ENCODE peak calls at places on chromosomes 7 and 10, in seven cellular contexts. One of them, this sample, is unnamed.

GRCh38 chr7:23332881-23333612 is 33.9 kb downstream of the MALSU1 start:
- DNase-seq in progenitor cell of endocrine pancreas: no peak
- DNase-seq in left lung: no peak
- DNase-seq in nephron progenitor cell: no peak
- DNase-seq in PC-9: peak
- DNase-seq in HL-60: no peak
- DNase-seq in cardiac muscle cell: peak
- DNase-seq in this sample: no peak

GRCh38 chr7:14424675-14425074 is 435.2 kb upstream of the ETV1 start:
- DNase-seq in progenitor cell of endocrine pancreas: no peak
- DNase-seq in left lung: no peak
- DNase-seq in nephron progenitor cell: no peak
- DNase-seq in PC-9: no peak
- DNase-seq in HL-60: no peak
- DNase-seq in cardiac muscle cell: no peak
- DNase-seq in this sample: no peak

GRCh38 chr7:121530251-121531174 is 134.4 kb upstream of the FAM3C start:
- DNase-seq in progenitor cell of endocrine pancreas: no peak
- DNase-seq in left lung: no peak
- DNase-seq in nephron progenitor cell: no peak
- DNase-seq in PC-9: peak
- DNase-seq in HL-60: no peak
- DNase-seq in cardiac muscle cell: peak
- DNase-seq in this sample: peak

GRCh38 chr10:63376560-63377304 is 89.0 kb downstream of the JMJD1C start:
- DNase-seq in progenitor cell of endocrine pancreas: no peak
- DNase-seq in left lung: no peak
- DNase-seq in nephron progenitor cell: no peak
- DNase-seq in PC-9: no peak
- DNase-seq in HL-60: no peak
- DNase-seq in cardiac muscle cell: peak
- DNase-seq in this sample: no peak

GRCh38 chr7:157409149-157409752 is 72.4 kb downstream of the DNAJB6 start:
- DNase-seq in progenitor cell of endocrine pancreas: no peak
- DNase-seq in left lung: peak
- DNase-seq in nephron progenitor cell: no peak
- DNase-seq in PC-9: no peak
- DNase-seq in HL-60: no peak
- DNase-seq in cardiac muscle cell: peak
- DNase-seq in this sample: no peak

GRCh38 chr10:52027055-52027454 is 287.0 kb upstream of the DKK1 start:
- DNase-seq in progenitor cell of endocrine pancreas: no peak
- DNase-seq in left lung: no peak
- DNase-seq in nephron progenitor cell: no peak
- DNase-seq in PC-9: no peak
- DNase-seq in HL-60: no peak
- DNase-seq in cardiac muscle cell: peak
- DNase-seq in this sample: no peak

GRCh38 chr7:158572000-158572828 is 15.4 kb downstream of the PTPRN2 start:
- DNase-seq in progenitor cell of endocrine pancreas: no peak
- DNase-seq in left lung: no peak
- DNase-seq in nephron progenitor cell: no peak
- DNase-seq in PC-9: no peak
- DNase-seq in HL-60: peak
- DNase-seq in cardiac muscle cell: no peak
- DNase-seq in this sample: no peak

GRCh38 chr7:13903997-13904396 is 85.5 kb downstream of the ETV1 start:
- DNase-seq in progenitor cell of endocrine pancreas: no peak
- DNase-seq in left lung: no peak
- DNase-seq in nephron progenitor cell: no peak
- DNase-seq in PC-9: no peak
- DNase-seq in HL-60: peak
- DNase-seq in cardiac muscle cell: peak
- DNase-seq in this sample: peak

GRCh38 chr7:132116369-132116768 is 459.9 kb downstream of the PLXNA4 start:
- DNase-seq in progenitor cell of endocrine pancreas: no peak
- DNase-seq in left lung: no peak
- DNase-seq in nephron progenitor cell: no peak
- DNase-seq in PC-9: peak
- DNase-seq in HL-60: no peak
- DNase-seq in cardiac muscle cell: no peak
- DNase-seq in this sample: no peak

GRCh38 chr10:121394586-121394985 is 203.7 kb downstream of the FGFR2 start:
- DNase-seq in progenitor cell of endocrine pancreas: no peak
- DNase-seq in left lung: no peak
- DNase-seq in nephron progenitor cell: no peak
- DNase-seq in PC-9: no peak
- DNase-seq in HL-60: no peak
- DNase-seq in cardiac muscle cell: no peak
- DNase-seq in this sample: no peak

GRCh38 chr10:121393522-121393921 is 204.7 kb downstream of the FGFR2 start:
- DNase-seq in progenitor cell of endocrine pancreas: no peak
- DNase-seq in left lung: no peak
- DNase-seq in nephron progenitor cell: no peak
- DNase-seq in PC-9: no peak
- DNase-seq in HL-60: no peak
- DNase-seq in cardiac muscle cell: no peak
- DNase-seq in this sample: no peak

DNA sequence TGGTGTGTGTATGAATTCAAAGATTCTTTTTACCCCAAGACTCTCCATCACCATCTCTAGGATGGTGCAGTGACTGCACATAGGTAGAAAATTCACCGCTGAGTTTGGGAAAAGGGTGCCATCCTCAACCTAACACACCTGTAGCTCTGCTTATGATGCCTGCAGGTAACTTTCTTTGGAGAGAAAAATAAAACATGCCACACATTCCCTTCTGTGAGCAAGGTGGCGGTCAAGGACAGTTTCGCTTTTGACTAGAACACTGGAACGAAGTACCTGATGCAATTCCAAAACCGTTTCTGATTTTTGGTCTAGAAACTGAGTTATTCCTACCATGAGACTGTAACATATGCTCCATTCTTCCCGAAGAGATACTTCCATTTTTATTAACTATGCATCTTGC is 205.6 kb downstream of the FGFR2 start:
- DNase-seq in progenitor cell of endocrine pancreas: no peak
- DNase-seq in left lung: no peak
- DNase-seq in nephron progenitor cell: no peak
- DNase-seq in PC-9: no peak
- DNase-seq in HL-60: no peak
- DNase-seq in cardiac muscle cell: no peak
- DNase-seq in this sample: no peak
- TF ChIP-seq CTCF in progenitor cell of endocrine pancreas: no peak
- TF ChIP-seq CTCF in left lung: no peak
- TF ChIP-seq CTCF in nephron progenitor cell: no peak
- TF ChIP-seq CTCF in PC-9: no peak
- TF ChIP-seq CTCF in HL-60: no peak
- TF ChIP-seq CTCF in cardiac muscle cell: no peak
- TF ChIP-seq CTCF in this sample: no peak

GRCh38 chr7:38291117-38291647 is 17.7 kb upstream of the TARP start:
- DNase-seq in progenitor cell of endocrine pancreas: no peak
- DNase-seq in left lung: no peak
- DNase-seq in nephron progenitor cell: no peak
- DNase-seq in PC-9: no peak
- DNase-seq in HL-60: no peak
- DNase-seq in cardiac muscle cell: no peak
- DNase-seq in this sample: no peak
- TF ChIP-seq CTCF in progenitor cell of endocrine pancreas: no peak
- TF ChIP-seq CTCF in left lung: no peak
- TF ChIP-seq CTCF in nephron progenitor cell: no peak
- TF ChIP-seq CTCF in PC-9: no peak
- TF ChIP-seq CTCF in HL-60: peak
- TF ChIP-seq CTCF in cardiac muscle cell: no peak
- TF ChIP-seq CTCF in this sample: no peak

GRCh38 chr10:43667317-43667731 is 18.6 kb upstream of the ZNF32 start:
- DNase-seq in progenitor cell of endocrine pancreas: peak
- DNase-seq in left lung: no peak
- DNase-seq in nephron progenitor cell: no peak
- DNase-seq in PC-9: no peak
- DNase-seq in HL-60: no peak
- DNase-seq in cardiac muscle cell: peak
- DNase-seq in this sample: no peak
- TF ChIP-seq CTCF in progenitor cell of endocrine pancreas: peak
- TF ChIP-seq CTCF in left lung: peak
- TF ChIP-seq CTCF in nephron progenitor cell: peak
- TF ChIP-seq CTCF in PC-9: no peak
- TF ChIP-seq CTCF in HL-60: no peak
- TF ChIP-seq CTCF in cardiac muscle cell: peak
- TF ChIP-seq CTCF in this sample: peak

DNA sequence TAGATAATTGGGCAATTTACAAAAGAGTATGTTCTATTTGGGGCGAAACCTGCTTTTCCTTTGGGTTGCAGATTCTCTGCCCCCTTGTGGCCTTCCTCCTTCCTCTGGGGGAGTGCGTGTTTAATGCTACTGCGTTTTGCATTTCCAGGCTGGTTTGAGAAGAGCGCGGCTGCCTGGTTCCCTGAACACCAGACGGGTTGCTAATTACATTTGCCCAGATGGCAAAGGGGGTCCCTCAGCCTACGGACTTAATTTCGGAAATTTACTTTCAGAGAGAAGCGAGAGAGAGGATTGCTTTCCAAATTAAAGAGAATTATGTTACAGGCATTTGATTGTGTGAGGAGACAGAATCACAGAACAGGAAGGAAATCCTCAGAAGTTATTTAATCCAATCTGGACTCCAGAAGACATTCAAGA is 91.9 kb upstream of the JAZF1 start:
- DNase-seq in progenitor cell of endocrine pancreas: no peak
- DNase-seq in left lung: no peak
- DNase-seq in nephron progenitor cell: peak
- DNase-seq in PC-9: no peak
- DNase-seq in HL-60: peak
- DNase-seq in cardiac muscle cell: peak
- DNase-seq in this sample: no peak
- TF ChIP-seq CTCF in progenitor cell of endocrine pancreas: peak
- TF ChIP-seq CTCF in left lung: peak
- TF ChIP-seq CTCF in nephron progenitor cell: peak
- TF ChIP-seq CTCF in PC-9: peak
- TF ChIP-seq CTCF in HL-60: peak
- TF ChIP-seq CTCF in cardiac muscle cell: peak
- TF ChIP-seq CTCF in this sample: peak

GRCh38 chr10:60896033-60896432 is 48.0 kb downstream of the RHOBTB1 start:
- DNase-seq in progenitor cell of endocrine pancreas: no peak
- DNase-seq in left lung: no peak
- DNase-seq in nephron progenitor cell: no peak
- DNase-seq in PC-9: no peak
- DNase-seq in HL-60: no peak
- DNase-seq in cardiac muscle cell: peak
- DNase-seq in this sample: no peak
- TF ChIP-seq CTCF in progenitor cell of endocrine pancreas: no peak
- TF ChIP-seq CTCF in left lung: no peak
- TF ChIP-seq CTCF in nephron progenitor cell: no peak
- TF ChIP-seq CTCF in PC-9: no peak
- TF ChIP-seq CTCF in HL-60: no peak
- TF ChIP-seq CTCF in cardiac muscle cell: no peak
- TF ChIP-seq CTCF in this sample: no peak

GRCh38 chr7:135231686-135232085 is 2.0 kb upstream of the STRA8 start:
- DNase-seq in progenitor cell of endocrine pancreas: no peak
- DNase-seq in left lung: no peak
- DNase-seq in nephron progenitor cell: no peak
- DNase-seq in PC-9: no peak
- DNase-seq in HL-60: no peak
- DNase-seq in cardiac muscle cell: no peak
- DNase-seq in this sample: no peak
- TF ChIP-seq CTCF in progenitor cell of endocrine pancreas: no peak
- TF ChIP-seq CTCF in left lung: no peak
- TF ChIP-seq CTCF in nephron progenitor cell: no peak
- TF ChIP-seq CTCF in PC-9: no peak
- TF ChIP-seq CTCF in HL-60: no peak
- TF ChIP-seq CTCF in cardiac muscle cell: no peak
- TF ChIP-seq CTCF in this sample: no peak

DNA sequence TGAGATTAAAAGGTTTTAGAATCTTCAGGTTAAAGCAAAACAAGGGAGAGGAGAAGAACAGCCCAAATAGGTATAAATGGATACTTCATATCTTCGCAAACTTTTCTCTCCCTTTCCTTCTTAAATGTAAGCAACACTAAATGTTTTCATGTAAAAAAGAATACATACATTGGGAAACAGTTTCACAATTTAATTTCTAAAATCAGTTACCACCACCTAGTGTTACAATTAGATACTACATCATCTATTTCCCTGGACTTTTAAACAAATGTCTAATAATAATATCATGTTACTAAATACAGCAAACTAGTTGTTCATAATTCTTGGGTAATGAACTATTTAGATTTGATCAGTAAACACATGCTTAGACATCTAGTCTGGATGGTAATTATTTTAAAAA is 35.8 kb downstream of the MINDY3 start:
- DNase-seq in progenitor cell of endocrine pancreas: no peak
- DNase-seq in left lung: no peak
- DNase-seq in nephron progenitor cell: no peak
- DNase-seq in PC-9: no peak
- DNase-seq in HL-60: no peak
- DNase-seq in cardiac muscle cell: peak
- DNase-seq in this sample: no peak
- TF ChIP-seq CTCF in progenitor cell of endocrine pancreas: peak
- TF ChIP-seq CTCF in left lung: peak
- TF ChIP-seq CTCF in nephron progenitor cell: peak
- TF ChIP-seq CTCF in PC-9: peak
- TF ChIP-seq CTCF in HL-60: no peak
- TF ChIP-seq CTCF in cardiac muscle cell: peak
- TF ChIP-seq CTCF in this sample: peak

GRCh38 chr7:11830004-11830403 is 2.0 kb downstream of the THSD7A start:
- DNase-seq in progenitor cell of endocrine pancreas: no peak
- DNase-seq in left lung: no peak
- DNase-seq in nephron progenitor cell: no peak
- DNase-seq in PC-9: no peak
- DNase-seq in HL-60: no peak
- DNase-seq in cardiac muscle cell: no peak
- DNase-seq in this sample: no peak

GRCh38 chr7:11833431-11833830 is 1.4 kb upstream of the THSD7A start:
- DNase-seq in progenitor cell of endocrine pancreas: no peak
- DNase-seq in left lung: no peak
- DNase-seq in nephron progenitor cell: peak
- DNase-seq in PC-9: no peak
- DNase-seq in HL-60: peak
- DNase-seq in cardiac muscle cell: no peak
- DNase-seq in this sample: no peak

GRCh38 chr7:11831383-11831726 is 643 bp downstream of the THSD7A start:
- DNase-seq in progenitor cell of endocrine pancreas: no peak
- DNase-seq in left lung: no peak
- DNase-seq in nephron progenitor cell: no peak
- DNase-seq in PC-9: no peak
- DNase-seq in HL-60: no peak
- DNase-seq in cardiac muscle cell: peak
- DNase-seq in this sample: no peak

GRCh38 chr7:11830582-11831382 is 1.2 kb downstream of the THSD7A start:
- DNase-seq in progenitor cell of endocrine pancreas: no peak
- DNase-seq in left lung: peak
- DNase-seq in nephron progenitor cell: no peak
- DNase-seq in PC-9: no peak
- DNase-seq in HL-60: no peak
- DNase-seq in cardiac muscle cell: peak
- DNase-seq in this sample: no peak

GRCh38 chr7:11831727-11832495 is at the start of gene THSD7A:
- DNase-seq in progenitor cell of endocrine pancreas: peak
- DNase-seq in left lung: peak
- DNase-seq in nephron progenitor cell: peak
- DNase-seq in PC-9: no peak
- DNase-seq in HL-60: peak
- DNase-seq in cardiac muscle cell: peak
- DNase-seq in this sample: no peak
- TF ChIP-seq CTCF in progenitor cell of endocrine pancreas: peak
- TF ChIP-seq CTCF in left lung: no peak
- TF ChIP-seq CTCF in nephron progenitor cell: no peak
- TF ChIP-seq CTCF in PC-9: no peak
- TF ChIP-seq CTCF in HL-60: no peak
- TF ChIP-seq CTCF in cardiac muscle cell: no peak
- TF ChIP-seq CTCF in this sample: no peak

This sample was measured in kidney epithelial cell.